ENCODE peak calls at places on chromosomes 1 and 21, in four cellular contexts. V is A549, P is GM23248, E is pancreas. M is an unnamed sample.
A peak's percentile ranks its signal among the peaks of the same experiment; 100 is the strongest.

GRCh38 chr21:33971492-33972013 is 55.9 kb upstream of the ATP5PO start:
- DNase-seq in V (no peak), E (no peak), P (peak; percentile 23), M (no peak)

GRCh38 chr1:51661081-51661518 is 44.2 kb downstream of the OSBPL9 start:
- DNase-seq in V (peak; percentile 23), E (no peak), P (peak; percentile 95), M (no peak)

GRCh38 chr1:35876988-35877387 is 6.0 kb upstream of the AGO1 start:
- DNase-seq in E (no peak), P (peak; percentile 49), V (no peak), M (no peak)

GRCh38 chr1:65471901-65472332 is 51.4 kb downstream of the LEPR start:
- DNase-seq in V (no peak), E (no peak), P (peak; percentile 29), M (no peak)

GRCh38 chr1:151238467-151238739 is 16.1 kb upstream of the PSMD4 start:
- DNase-seq in V (no peak), E (no peak), P (peak; percentile 93), M (no peak)

GRCh38 chr21:42436914-42437313 is 33.2 kb downstream of the UBASH3A start:
- DNase-seq in E (no peak), P (no peak), V (no peak), M (no peak)

GRCh38 chr21:34560021-34560420 is 48.0 kb upstream of the KCNE1 start:
- DNase-seq in V (no peak), E (no peak), P (no peak), M (no peak)

GRCh38 chr1:14733053-14733778 is 134.7 kb downstream of the KAZN start:
- DNase-seq in V (no peak), E (peak; percentile 14), P (peak; percentile 43), M (no peak)

GRCh38 chr1:215891673-215892072 is 324.6 kb downstream of the KCTD3 start:
- DNase-seq in P (peak; percentile 23), E (no peak), V (no peak), M (no peak)

GRCh38 chr1:67367370-67368345 is 60.0 kb downstream of the IL12RB2 start:
- DNase-seq in P (peak; percentile 6), E (peak; percentile 48), V (peak; percentile 15), M (peak; percentile 33)

GRCh38 chr1:162562452-162562828 is 918 bp downstream of the UAP1 start:
- DNase-seq in V (no peak), E (peak; percentile 22), P (peak; percentile 89), M (no peak)

GRCh38 chr1:47482783-47483182 is 44.9 kb downstream of the FOXD2 start:
- DNase-seq in E (no peak), V (no peak), P (no peak), M (no peak)

GRCh38 chr1:121519042-121519755 is 334.4 kb downstream of the SRGAP2C start:
- DNase-seq in P (peak; percentile 28), E (peak; percentile 30), V (peak; percentile 40), M (peak; percentile 41)

GRCh38 chr1:72693376-72693775 is 411.0 kb upstream of the NEGR1 start:
- DNase-seq in P (no peak), E (no peak), V (no peak), M (no peak)

GRCh38 chr1:185719021-185719420 is 15.2 kb upstream of the HMCN1 start:
- DNase-seq in P (peak; percentile 96), V (no peak), E (peak; percentile 11), M (no peak)

GRCh38 chr1:230986976-230987375 is 8.1 kb downstream of the ARV1 start:
- DNase-seq in P (peak; percentile 88), V (peak; percentile 38), E (no peak), M (no peak)

GRCh38 chr21:43880111-43880985 is 15.3 kb downstream of the AGPAT3 start:
- DNase-seq in V (no peak), P (peak; percentile 68), E (peak; percentile 37), M (no peak)

GRCh38 chr1:18093646-18094045 is 14.0 kb upstream of the IGSF21 start:
- DNase-seq in P (no peak), E (no peak), V (no peak), M (no peak)

GRCh38 chr1:17597651-17598050 is 58.2 kb downstream of the ARHGEF10L start:
- DNase-seq in V (no peak), P (no peak), E (no peak), M (no peak)

GRCh38 chr1:159443063-159443750 is 3.7 kb downstream of the OR10J1 start:
- DNase-seq in E (no peak), V (no peak), P (no peak), M (no peak)
- H3K9me3 ChIP-seq in E (no peaks in the 10 kb centered on the region), V (no peaks in the 10 kb centered on the region), P (no peaks in the 10 kb centered on the region), M (peaks cover 13% of the 10 kb centered on the region)

GRCh38 chr1:248756636-248757035 is 1.1 kb upstream of the LYPD8 start:
- DNase-seq in V (no peak), P (no peak), E (no peak), M (no peak)

GRCh38 chr1:248758352-248758751 is 2.8 kb upstream of the LYPD8 start:
- DNase-seq in P (no peak), V (no peak), E (no peak), M (no peak)

GRCh38 chr1:248756151-248756550 is 592 bp upstream of the LYPD8 start:
- DNase-seq in V (no peak), E (no peak), P (no peak), M (no peak)

GRCh38 chr1:248757784-248758195 is 2.2 kb upstream of the LYPD8 start:
- DNase-seq in V (no peak), E (peak; percentile 28), P (no peak), M (no peak)

DNA sequence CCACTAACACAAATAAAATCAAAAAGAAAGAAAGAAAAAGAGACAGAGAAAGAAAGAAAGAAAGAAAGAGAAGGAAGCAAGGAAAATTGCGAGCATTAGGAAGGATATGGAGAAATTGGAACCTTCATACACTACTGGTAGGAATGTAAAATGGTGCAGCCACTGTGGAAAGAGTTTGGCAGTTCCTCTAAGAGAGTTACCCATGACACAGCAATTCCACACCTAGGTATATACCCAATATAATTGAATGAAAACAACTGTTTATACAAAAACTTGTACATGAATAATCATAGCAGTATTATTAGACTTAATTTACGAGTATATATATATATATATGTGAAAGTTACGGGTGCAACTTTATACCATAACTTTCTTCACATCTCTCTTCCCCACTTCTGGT is 4.1 kb upstream of the LYPD8 start:
- DNase-seq in P (no peak), E (no peak), V (no peak), M (no peak)
- H3K9me3 ChIP-seq in P (no peaks in the 10 kb centered on the region), E (no peaks in the 10 kb centered on the region), V (peaks cover 4% of the 10 kb centered on the region), M (peaks cover 10% of the 10 kb centered on the region)

GRCh38 chr1:42210421-42211133 is 46.0 kb upstream of the GUCA2A start:
- DNase-seq in V (no peak), P (peak; percentile 86), E (no peak), M (no peak)

GRCh38 chr1:42201986-42202385 is 37.4 kb upstream of the GUCA2A start:
- DNase-seq in E (no peak), P (no peak), V (no peak), M (no peak)

GRCh38 chr1:42211224-42211623 is 46.7 kb upstream of the GUCA2A start:
- DNase-seq in E (no peak), V (no peak), P (peak; percentile 73), M (no peak)

GRCh38 chr1:42209516-42210370 is 45.2 kb upstream of the GUCA2A start:
- DNase-seq in P (peak; percentile 32), V (no peak), E (no peak), M (no peak)

DNA sequence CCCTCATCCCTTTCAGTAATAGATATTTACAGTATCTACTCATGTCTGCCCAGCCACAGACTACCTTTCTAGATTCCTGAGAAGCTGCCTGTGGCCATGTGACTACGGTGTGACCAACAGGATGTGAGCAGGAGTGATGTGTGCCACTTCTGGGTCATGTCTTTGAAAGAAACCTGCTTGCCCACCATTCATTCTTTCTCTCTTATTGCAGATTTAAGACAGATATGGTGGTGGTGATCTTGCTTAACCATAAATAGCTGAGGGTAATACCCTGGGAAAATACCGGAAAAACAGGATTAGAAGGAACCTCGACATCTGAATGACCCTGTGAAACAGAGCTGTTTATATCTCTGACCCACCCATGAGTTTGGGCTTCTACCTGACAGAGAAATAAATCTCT is 41.6 kb upstream of the GUCA2A start:
- DNase-seq in E (no peak), V (no peak), P (no peak), M (no peak)
- H3K9me3 ChIP-seq in E (no peaks in the 10 kb centered on the region), V (no peaks in the 10 kb centered on the region), P (no peaks in the 10 kb centered on the region), M (peaks cover 22% of the 10 kb centered on the region)

DNA sequence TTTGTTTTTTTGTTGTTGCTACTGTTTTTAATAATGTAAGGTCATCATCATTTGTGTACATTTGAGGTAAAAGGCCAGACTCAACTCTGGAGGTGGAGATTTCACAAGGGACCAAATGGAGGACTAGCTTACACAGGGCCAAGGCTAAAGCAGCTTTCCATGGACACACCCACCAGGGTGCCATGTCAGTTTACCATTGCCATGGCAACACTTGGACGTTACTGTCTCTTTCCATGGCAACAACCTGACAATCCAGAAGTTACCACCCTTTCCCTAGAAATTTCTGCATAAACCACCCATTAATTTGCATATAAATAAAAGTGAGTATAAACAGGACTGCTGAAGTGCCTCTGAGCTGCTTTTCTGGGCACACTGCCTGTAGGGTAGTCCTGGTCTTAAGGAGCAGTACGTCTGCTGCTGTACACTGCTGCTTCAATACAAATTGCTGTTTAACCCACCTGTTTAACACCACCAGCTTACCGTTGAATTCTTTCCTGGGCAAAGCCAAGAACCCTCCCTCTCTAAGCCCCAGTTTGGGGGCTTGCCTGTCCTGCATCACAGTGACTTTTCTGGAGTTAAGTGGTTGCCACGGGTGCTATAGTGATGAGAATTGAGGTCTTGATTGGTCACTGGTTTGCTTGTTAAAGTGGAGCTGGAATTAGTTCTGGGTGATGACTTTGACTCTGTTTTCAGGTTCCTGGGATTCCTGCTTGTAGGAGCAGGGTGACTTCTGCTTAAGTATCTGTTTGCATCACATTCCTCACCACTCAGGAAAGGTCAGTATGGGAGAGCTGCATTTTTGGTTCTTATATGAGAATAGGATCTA is 83.3 kb downstream of the CLDN17 start:
- DNase-seq in P (no peak), V (no peak), E (no peak), M (no peak)
- H3K9me3 ChIP-seq in P (no peaks in the 10 kb centered on the region), V (no peaks in the 10 kb centered on the region), E (no peaks in the 10 kb centered on the region), M (peaks cover 10% of the 10 kb centered on the region)

GRCh38 chr1:227940791-227941241 is 6.9 kb downstream of the WNT9A start:
- DNase-seq in V (no peak), P (no peak), E (peak; percentile 5), M (no peak)
- H3K9me3 ChIP-seq in V (peaks cover 11% of the 10 kb centered on the region), P (no peaks in the 10 kb centered on the region), E (no peaks in the 10 kb centered on the region), M (no peaks in the 10 kb centered on the region)

DNA sequence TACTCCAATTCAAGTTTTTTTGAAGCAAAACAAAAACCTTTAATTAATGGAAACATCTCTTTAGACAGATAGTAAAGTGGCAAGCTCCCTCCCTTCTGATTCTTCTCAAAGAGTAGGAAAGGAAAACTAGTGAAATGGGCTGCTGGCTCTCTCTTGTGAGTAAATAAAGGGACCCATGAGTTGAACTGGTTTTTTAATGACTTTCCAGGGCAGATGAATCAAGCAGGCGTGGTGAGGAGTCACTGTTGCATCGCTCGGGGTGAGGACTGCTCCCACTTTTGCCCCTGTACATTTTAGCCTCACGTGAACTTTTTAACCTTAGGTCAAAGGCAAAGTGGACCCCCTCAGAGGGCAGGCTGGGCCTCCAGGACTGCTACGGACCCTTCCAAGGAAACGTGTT is 64.8 kb downstream of the ABCA4 start:
- DNase-seq in V (no peak), E (no peak), P (peak; percentile 42), M (no peak)
- H3K9me3 ChIP-seq in V (no peaks in the 10 kb centered on the region), E (no peaks in the 10 kb centered on the region), P (no peaks in the 10 kb centered on the region), M (no peaks in the 10 kb centered on the region)

M was measured in left ventricle myocardium inferior.